ENCODE peak calls at places on chromosomes 2 and 18, in nine cellular contexts. C is HL-60, X is HCT116, N is kidney epithelial cell, K is AG04450, I is fibroblast of lung, G is AG04449, R is astrocyte of the spinal cord, E is psoas muscle. B is an unnamed sample.

GRCh38 chr2:102055346-102055975 is 63.7 kb downstream of the IL1R2 start:
- DNase-seq in N (no peak), I (peak), C (no peak), K (no peak), G (no peak), E (no peak), X (no peak), R (peak), B (no peak)

GRCh38 chr2:99488587-99488998 is 1.2 kb downstream of the REV1 start:
- DNase-seq in I (peak), R (peak), G (no peak), E (no peak), X (no peak), N (no peak), C (no peak), K (no peak), B (no peak)

GRCh38 chr2:207993141-207993763 is 32.1 kb downstream of the PLEKHM3 start:
- DNase-seq in C (no peak), X (no peak), I (peak), R (peak), N (no peak), G (peak), K (no peak), E (no peak), B (no peak)

GRCh38 chr2:215540646-215541045 is 104.8 kb upstream of the FN1 start:
- DNase-seq in G (peak), N (peak), I (peak), R (peak), C (no peak), K (peak), X (no peak), E (no peak), B (no peak)

GRCh38 chr2:24451805-24452498 is 39.1 kb upstream of the NCOA1 start:
- DNase-seq in N (no peak), R (no peak), X (no peak), E (no peak), K (no peak), I (no peak), C (no peak), G (no peak), B (no peak)

GRCh38 chr18:3159830-3160229 is 59.9 kb downstream of the MYOM1 start:
- DNase-seq in C (no peak), I (no peak), N (no peak), E (no peak), X (no peak), K (no peak), R (no peak), G (no peak), B (no peak)

GRCh38 chr2:43542285-43542933 is 53.4 kb downstream of the THADA start:
- DNase-seq in E (no peak), N (no peak), X (peak), C (peak), R (peak), K (no peak), I (peak), G (no peak), B (peak)

GRCh38 chr2:168453404-168453803 is 2.7 kb upstream of the CERS6 start:
- DNase-seq in G (no peak), X (no peak), E (no peak), K (no peak), R (no peak), C (no peak), I (no peak), N (no peak), B (no peak)

GRCh38 chr2:74164761-74165160 is 13.9 kb downstream of the MOB1A start:
- DNase-seq in X (no peak), K (no peak), C (no peak), R (no peak), N (no peak), I (no peak), E (no peak), G (no peak), B (peak)

DNA sequence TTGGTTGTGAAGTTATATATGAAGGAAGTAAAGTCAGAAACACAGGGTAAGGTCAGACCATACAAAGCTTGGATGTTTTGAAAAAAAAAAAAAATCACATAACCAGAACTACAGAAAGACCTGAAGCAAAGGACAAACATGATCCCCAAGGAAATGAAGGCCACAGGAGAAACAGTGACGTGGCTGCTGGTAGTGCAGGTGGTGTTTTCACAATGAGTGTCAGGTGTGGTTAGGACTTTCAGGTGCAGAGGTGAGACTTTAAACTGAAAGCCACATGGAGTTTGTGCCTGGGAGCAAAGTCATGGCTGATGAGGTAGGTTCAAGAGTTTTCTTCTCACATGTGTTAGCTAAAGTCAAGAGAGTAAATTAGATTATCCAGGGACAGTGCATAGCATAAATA is 270.7 kb downstream of the PIEZO2 start:
- DNase-seq in K (no peak), E (no peak), I (no peak), C (no peak), N (no peak), X (no peak), R (no peak), G (no peak), B (no peak)
- H3K4me3 ChIP-seq in K (no peak), E (no peak), I (no peak), C (no peak), N (no peak), X (no peak), R (no peak), G (no peak), B (no peak)

GRCh38 chr2:129605654-129606053 is 373.8 kb upstream of the RAB6C start:
- DNase-seq in K (no peak), E (no peak), R (no peak), G (no peak), C (no peak), I (no peak), X (no peak), N (no peak), B (no peak)

GRCh38 chr2:129604560-129604959 is 374.9 kb upstream of the RAB6C start:
- DNase-seq in I (no peak), X (no peak), K (no peak), C (no peak), E (no peak), G (no peak), N (no peak), R (no peak), B (no peak)

GRCh38 chr2:129606496-129607270 is 372.8 kb upstream of the RAB6C start:
- DNase-seq in N (no peak), X (no peak), K (no peak), C (no peak), R (no peak), E (no peak), G (no peak), I (no peak), B (no peak)

GRCh38 chr2:129611456-129611855 is 368.0 kb upstream of the RAB6C start:
- DNase-seq in C (no peak), I (no peak), E (no peak), R (no peak), K (no peak), X (no peak), N (no peak), G (no peak), B (no peak)

GRCh38 chr2:129609224-129609623 is 370.2 kb upstream of the RAB6C start:
- DNase-seq in C (no peak), N (no peak), E (no peak), R (no peak), I (no peak), K (no peak), G (no peak), X (no peak), B (no peak)
- TF ChIP-seq CTCF in C (no peak), N (no peak), E (no peak), R (no peak), I (no peak), K (no peak), G (no peak), X (no peak), B (no peak)

GRCh38 chr2:42117923-42118758 is 51.0 kb upstream of the EML4 start:
- DNase-seq in X (no peak), K (no peak), C (no peak), G (no peak), N (no peak), E (no peak), R (peak), I (peak), B (no peak)

GRCh38 chr2:42116195-42117181 is 52.7 kb upstream of the EML4 start:
- DNase-seq in I (peak), X (no peak), K (no peak), E (no peak), N (no peak), R (peak), G (peak), C (no peak), B (no peak)

GRCh38 chr2:42118759-42119569 is 50.2 kb upstream of the EML4 start:
- DNase-seq in E (no peak), C (no peak), I (peak), N (no peak), R (peak), X (no peak), G (no peak), K (no peak), B (no peak)

GRCh38 chr2:42115588-42115987 is 53.6 kb upstream of the EML4 start:
- DNase-seq in R (no peak), G (no peak), I (no peak), X (no peak), N (no peak), C (no peak), K (no peak), E (no peak), B (no peak)

DNA sequence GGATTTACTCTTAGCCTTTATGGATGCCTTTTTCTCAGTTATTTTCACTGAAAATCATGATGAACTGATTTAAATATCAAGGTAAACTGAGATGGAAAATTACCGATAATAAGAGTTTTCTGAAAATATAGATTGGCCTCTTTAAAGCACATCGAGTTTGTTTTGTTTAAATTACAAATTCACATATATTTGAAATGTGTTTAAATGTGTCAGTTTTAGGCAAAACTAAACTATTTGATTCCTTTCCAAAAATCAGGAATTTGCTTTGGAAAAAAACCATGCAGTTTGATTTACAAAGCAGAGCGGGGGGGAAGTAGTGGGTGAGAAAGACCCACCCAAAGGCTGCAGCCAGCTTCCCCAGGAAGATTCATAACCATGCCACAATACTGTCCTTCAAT is 52.0 kb upstream of the EML4 start:
- DNase-seq in I (no peak), K (no peak), X (no peak), R (no peak), E (no peak), C (no peak), N (no peak), G (no peak), B (no peak)
- H3K4me3 ChIP-seq in I (no peak), K (no peak), X (no peak), R (no peak), E (no peak), C (no peak), N (no peak), G (no peak), B (no peak)

GRCh38 chr18:24227976-24228660 is 89.3 kb downstream of the CABYR start:
- DNase-seq in C (no peak), E (no peak), X (no peak), N (no peak), K (peak), I (peak), R (peak), G (peak), B (no peak)
- TF ChIP-seq CTCF in C (no peak), E (no peak), X (no peak), N (no peak), K (no peak), I (no peak), R (no peak), G (no peak), B (no peak)

GRCh38 chr18:69948919-69949537 is 1.4 kb upstream of the CD226 start:
- DNase-seq in I (no peak), E (no peak), G (no peak), K (no peak), R (no peak), C (peak), N (no peak), X (no peak), B (no peak)
- H3K4me3 ChIP-seq in I (peak), E (no peak), G (no peak), K (no peak), R (no peak), C (no peak), N (no peak), X (no peak), B (no peak)

GRCh38 chr2:84927275-84927627 is 21.8 kb downstream of the TMSB10 start:
- DNase-seq in I (no peak), E (no peak), X (no peak), N (no peak), G (no peak), C (no peak), K (no peak), R (no peak), B (no peak)
- TF ChIP-seq CTCF in I (no peak), E (no peak), X (no peak), N (no peak), G (no peak), C (no peak), K (no peak), R (no peak), B (no peak)

B was measured in Caco-2.